ENCODE peak calls at places on chromosome 19, in four cellular contexts. One of them, this sample, is unnamed.

GRCh38 chr19:8069116-8069973 is 16.8 kb downstream of the CCL25 start:
- DNase-seq in T-helper 2 cell: no peak
- DNase-seq in AG04450: no peak
- DNase-seq in activated effector memory CD4-positive, alpha-beta T cell treated with anti-CD3 and anti-CD28 coated beads, Interleukin-2, amount 50 U/mL, for 16 hours: no peak
- DNase-seq in this sample: no peak

GRCh38 chr19:7393934-7394508 is 45.3 kb downstream of the ARHGEF18 start:
- DNase-seq in T-helper 2 cell: no peak
- DNase-seq in AG04450: no peak
- DNase-seq in activated effector memory CD4-positive, alpha-beta T cell treated with anti-CD3 and anti-CD28 coated beads, Interleukin-2, amount 50 U/mL, for 16 hours: no peak
- DNase-seq in this sample: no peak

GRCh38 chr19:42652021-42652420 is 57.3 kb upstream of the CEACAM8 start:
- DNase-seq in T-helper 2 cell: no peak
- DNase-seq in AG04450: no peak
- DNase-seq in activated effector memory CD4-positive, alpha-beta T cell treated with anti-CD3 and anti-CD28 coated beads, Interleukin-2, amount 50 U/mL, for 16 hours: no peak
- DNase-seq in this sample: no peak

GRCh38 chr19:39970424-39970673 is 616 bp upstream of the PSMC4 start:
- DNase-seq in T-helper 2 cell: no peak
- DNase-seq in AG04450: no peak
- DNase-seq in activated effector memory CD4-positive, alpha-beta T cell treated with anti-CD3 and anti-CD28 coated beads, Interleukin-2, amount 50 U/mL, for 16 hours: no peak
- DNase-seq in this sample: no peak

GRCh38 chr19:43290568-43291359 is 21.4 kb upstream of the PSG9 start:
- DNase-seq in T-helper 2 cell: no peak
- DNase-seq in AG04450: no peak
- DNase-seq in activated effector memory CD4-positive, alpha-beta T cell treated with anti-CD3 and anti-CD28 coated beads, Interleukin-2, amount 50 U/mL, for 16 hours: no peak
- DNase-seq in this sample: no peak

GRCh38 chr19:49233163-49233562 is 75.6 kb downstream of the TRPM4 start:
- DNase-seq in T-helper 2 cell: no peak
- DNase-seq in AG04450: no peak
- DNase-seq in activated effector memory CD4-positive, alpha-beta T cell treated with anti-CD3 and anti-CD28 coated beads, Interleukin-2, amount 50 U/mL, for 16 hours: no peak
- DNase-seq in this sample: no peak

GRCh38 chr19:29714953-29715694 is at the start of gene C19orf12:
- DNase-seq in T-helper 2 cell: peak
- DNase-seq in AG04450: no peak
- DNase-seq in activated effector memory CD4-positive, alpha-beta T cell treated with anti-CD3 and anti-CD28 coated beads, Interleukin-2, amount 50 U/mL, for 16 hours: peak
- DNase-seq in this sample: no peak

GRCh38 chr19:489418-490196 is 6.7 kb upstream of the MADCAM1 start:
- DNase-seq in T-helper 2 cell: no peak
- DNase-seq in AG04450: no peak
- DNase-seq in activated effector memory CD4-positive, alpha-beta T cell treated with anti-CD3 and anti-CD28 coated beads, Interleukin-2, amount 50 U/mL, for 16 hours: no peak
- DNase-seq in this sample: no peak

GRCh38 chr19:58399903-58400637 is 4.6 kb downstream of the RNF225 start:
- DNase-seq in T-helper 2 cell: no peak
- DNase-seq in AG04450: no peak
- DNase-seq in activated effector memory CD4-positive, alpha-beta T cell treated with anti-CD3 and anti-CD28 coated beads, Interleukin-2, amount 50 U/mL, for 16 hours: no peak
- DNase-seq in this sample: peak

GRCh38 chr19:13149628-13150186 is 468 bp downstream of the STX10 start:
- DNase-seq in T-helper 2 cell: no peak
- DNase-seq in AG04450: no peak
- DNase-seq in activated effector memory CD4-positive, alpha-beta T cell treated with anti-CD3 and anti-CD28 coated beads, Interleukin-2, amount 50 U/mL, for 16 hours: no peak
- DNase-seq in this sample: no peak

GRCh38 chr19:29805026-29805925 is 6.5 kb upstream of the CCNE1 start:
- DNase-seq in T-helper 2 cell: no peak
- DNase-seq in AG04450: no peak
- DNase-seq in activated effector memory CD4-positive, alpha-beta T cell treated with anti-CD3 and anti-CD28 coated beads, Interleukin-2, amount 50 U/mL, for 16 hours: no peak
- DNase-seq in this sample: no peak

GRCh38 chr19:4550479-4551050 is 8.9 kb downstream of the SEMA6B start:
- DNase-seq in T-helper 2 cell: no peak
- DNase-seq in AG04450: no peak
- DNase-seq in activated effector memory CD4-positive, alpha-beta T cell treated with anti-CD3 and anti-CD28 coated beads, Interleukin-2, amount 50 U/mL, for 16 hours: no peak
- DNase-seq in this sample: no peak

GRCh38 chr19:55258476-55258827 is 365 bp downstream of the PPP6R1 start:
- DNase-seq in T-helper 2 cell: peak
- DNase-seq in AG04450: no peak
- DNase-seq in activated effector memory CD4-positive, alpha-beta T cell treated with anti-CD3 and anti-CD28 coated beads, Interleukin-2, amount 50 U/mL, for 16 hours: peak
- DNase-seq in this sample: no peak

GRCh38 chr19:6092329-6093286 is 17.7 kb downstream of the RFX2 start:
- DNase-seq in T-helper 2 cell: no peak
- DNase-seq in AG04450: no peak
- DNase-seq in activated effector memory CD4-positive, alpha-beta T cell treated with anti-CD3 and anti-CD28 coated beads, Interleukin-2, amount 50 U/mL, for 16 hours: no peak
- DNase-seq in this sample: peak

GRCh38 chr19:39810424-39810823 is 23.5 kb downstream of the DYRK1B start:
- DNase-seq in T-helper 2 cell: no peak
- DNase-seq in AG04450: no peak
- DNase-seq in activated effector memory CD4-positive, alpha-beta T cell treated with anti-CD3 and anti-CD28 coated beads, Interleukin-2, amount 50 U/mL, for 16 hours: no peak
- DNase-seq in this sample: no peak

GRCh38 chr19:5260381-5260967 is 80.1 kb downstream of the PTPRS start:
- DNase-seq in T-helper 2 cell: no peak
- DNase-seq in AG04450: no peak
- DNase-seq in activated effector memory CD4-positive, alpha-beta T cell treated with anti-CD3 and anti-CD28 coated beads, Interleukin-2, amount 50 U/mL, for 16 hours: no peak
- DNase-seq in this sample: no peak

GRCh38 chr19:12090807-12091206 is 26.3 kb downstream of the ZNF844 start:
- DNase-seq in T-helper 2 cell: peak
- DNase-seq in AG04450: peak
- DNase-seq in activated effector memory CD4-positive, alpha-beta T cell treated with anti-CD3 and anti-CD28 coated beads, Interleukin-2, amount 50 U/mL, for 16 hours: peak
- DNase-seq in this sample: no peak

GRCh38 chr19:29674374-29675119 is 9.3 kb downstream of the PLEKHF1 start:
- DNase-seq in T-helper 2 cell: no peak
- DNase-seq in AG04450: no peak
- DNase-seq in activated effector memory CD4-positive, alpha-beta T cell treated with anti-CD3 and anti-CD28 coated beads, Interleukin-2, amount 50 U/mL, for 16 hours: peak
- DNase-seq in this sample: no peak

GRCh38 chr19:29400917-29401711 is 124.7 kb upstream of the VSTM2B start:
- DNase-seq in T-helper 2 cell: no peak
- DNase-seq in AG04450: no peak
- DNase-seq in activated effector memory CD4-positive, alpha-beta T cell treated with anti-CD3 and anti-CD28 coated beads, Interleukin-2, amount 50 U/mL, for 16 hours: no peak
- DNase-seq in this sample: no peak

GRCh38 chr19:7533925-7534480 is 1.5 kb upstream of the PNPLA6 start:
- DNase-seq in T-helper 2 cell: peak
- DNase-seq in AG04450: peak
- DNase-seq in activated effector memory CD4-positive, alpha-beta T cell treated with anti-CD3 and anti-CD28 coated beads, Interleukin-2, amount 50 U/mL, for 16 hours: peak
- DNase-seq in this sample: peak

GRCh38 chr19:51274371-51274770 is 23.5 kb downstream of the SIGLECL1 start:
- DNase-seq in T-helper 2 cell: no peak
- DNase-seq in AG04450: no peak
- DNase-seq in activated effector memory CD4-positive, alpha-beta T cell treated with anti-CD3 and anti-CD28 coated beads, Interleukin-2, amount 50 U/mL, for 16 hours: no peak
- DNase-seq in this sample: no peak

GRCh38 chr19:46271488-46272197 is 25.2 kb upstream of the HIF3A start:
- DNase-seq in T-helper 2 cell: no peak
- DNase-seq in AG04450: no peak
- DNase-seq in activated effector memory CD4-positive, alpha-beta T cell treated with anti-CD3 and anti-CD28 coated beads, Interleukin-2, amount 50 U/mL, for 16 hours: no peak
- DNase-seq in this sample: no peak

GRCh38 chr19:43779147-43779819 is 1.5 kb downstream of the KCNN4 start:
- DNase-seq in T-helper 2 cell: no peak
- DNase-seq in AG04450: no peak
- DNase-seq in activated effector memory CD4-positive, alpha-beta T cell treated with anti-CD3 and anti-CD28 coated beads, Interleukin-2, amount 50 U/mL, for 16 hours: no peak
- DNase-seq in this sample: no peak

GRCh38 chr19:35545001-35545854 is at the start of gene TMEM147:
- DNase-seq in T-helper 2 cell: peak
- DNase-seq in AG04450: peak
- DNase-seq in activated effector memory CD4-positive, alpha-beta T cell treated with anti-CD3 and anti-CD28 coated beads, Interleukin-2, amount 50 U/mL, for 16 hours: peak
- DNase-seq in this sample: peak